ENCODE peak calls at places on chromosomes 2 and 18, in four cellular contexts. A, L, D and F are unnamed samples.

GRCh38 chr18:65336411-65336810 is 414.4 kb upstream of the CDH7 start:
- DNase-seq in A (no peak), L (no peak), D (no peak), F (no peak)

GRCh38 chr2:232420073-232420454 is 13.4 kb downstream of the ALPG start:
- DNase-seq in A (no peak), L (no peak), D (no peak), F (peak)

GRCh38 chr2:172540421-172540820 is 15.5 kb upstream of the PDK1 start:
- DNase-seq in A (no peak), L (no peak), D (no peak), F (no peak)

GRCh38 chr2:160701822-160702221 is 208.2 kb upstream of the RBMS1 start:
- DNase-seq in A (no peak), L (no peak), D (no peak), F (no peak)

GRCh38 chr2:21690005-21690404 is 566.2 kb downstream of the TDRD15 start:
- DNase-seq in A (no peak), L (no peak), D (no peak), F (no peak)

GRCh38 chr2:120109186-120110061 is 96.5 kb downstream of the EPB41L5 start:
- DNase-seq in A (peak), L (no peak), D (peak), F (no peak)

GRCh38 chr2:234257859-234258561 is 207.5 kb downstream of the SPP2 start:
- DNase-seq in A (peak), L (peak), D (no peak), F (peak)

GRCh38 chr18:41761329-41762028 is 193.6 kb upstream of the PIK3C3 start:
- DNase-seq in A (no peak), L (no peak), D (no peak), F (no peak)

GRCh38 chr2:30940805-30941204 is 133.6 kb upstream of the CAPN13 start:
- DNase-seq in A (no peak), L (no peak), D (no peak), F (no peak)

GRCh38 chr2:240426797-240427721 is 8.4 kb upstream of the GPC1 start:
- DNase-seq in A (no peak), L (no peak), D (no peak), F (no peak)

GRCh38 chr2:170461875-170462274 is 253.3 kb upstream of the SP5 start:
- DNase-seq in A (no peak), L (no peak), D (no peak), F (no peak)

GRCh38 chr2:127067620-127068350 is 39.2 kb downstream of the BIN1 start:
- DNase-seq in A (peak), L (peak), D (peak), F (peak)

GRCh38 chr2:166127217-166128155 is at the start of gene SCN1A:
- DNase-seq in A (peak), L (no peak), D (peak), F (no peak)

GRCh38 chr18:34783485-34783884 is 73.4 kb downstream of the DTNA start:
- DNase-seq in A (no peak), L (no peak), D (no peak), F (no peak)

GRCh38 chr18:34965108-34965507 is 76.1 kb upstream of the MAPRE2 start:
- DNase-seq in A (peak), L (no peak), D (no peak), F (no peak)

GRCh38 chr2:61962095-61962984 is 56.9 kb downstream of the COMMD1 start:
- DNase-seq in A (peak), L (no peak), D (no peak), F (no peak)